ENCODE peak calls at places on chromosomes 2 and 18, in five cellular contexts. O, D, P, H and Y are unnamed samples.

GRCh38 chr2:231037202-231037730 is at the start of gene C2orf72:
- DNase-seq in O (peak), D (no peak), P (no peak), H (no peak), Y (no peak)

GRCh38 chr2:183060500-183061231 is 17.9 kb upstream of the DUSP19 start:
- DNase-seq in O (no peak), D (no peak), P (no peak), H (no peak), Y (peak)

GRCh38 chr2:96116424-96116878 is at the start of gene ADRA2B:
- DNase-seq in O (peak), D (peak), P (no peak), H (peak), Y (no peak)

GRCh38 chr2:232875256-232876070 is 5.4 kb downstream of the SNORC start:
- DNase-seq in O (no peak), D (no peak), P (no peak), H (no peak), Y (no peak)

GRCh38 chr2:10933700-10934225 is 22.0 kb downstream of the KCNF1 start:
- DNase-seq in O (no peak), D (no peak), P (no peak), H (no peak), Y (no peak)

GRCh38 chr2:179273461-179273962 is 8.9 kb upstream of the SESTD1 start:
- DNase-seq in O (no peak), D (no peak), P (peak), H (no peak), Y (peak)

GRCh38 chr2:170886391-170886790 is 42.7 kb upstream of the GORASP2 start:
- DNase-seq in O (no peak), D (no peak), P (peak), H (no peak), Y (no peak)

GRCh38 chr18:5303636-5304035 is 8.1 kb upstream of the ZBTB14 start:
- DNase-seq in O (no peak), D (no peak), P (no peak), H (no peak), Y (peak)

GRCh38 chr18:58175122-58175687 is 131.2 kb downstream of the NEDD4L start:
- DNase-seq in O (no peak), D (peak), P (no peak), H (no peak), Y (no peak)

GRCh38 chr2:207357216-207357615 is 172.5 kb upstream of the CREB1 start:
- DNase-seq in O (no peak), D (no peak), P (no peak), H (no peak), Y (no peak)

GRCh38 chr2:219603784-219604183 is 6.1 kb downstream of the STK11IP start:
- DNase-seq in O (no peak), D (no peak), P (no peak), H (no peak), Y (no peak)

GRCh38 chr2:179619947-179620467 is 241.4 kb downstream of the ZNF385B start:
- DNase-seq in O (no peak), D (no peak), P (no peak), H (no peak), Y (no peak)

GRCh38 chr2:11042841-11043240 is 112.4 kb upstream of the SLC66A3 start:
- DNase-seq in O (no peak), D (no peak), P (no peak), H (no peak), Y (no peak)

GRCh38 chr18:78242307-78242643 is 737.3 kb upstream of the SALL3 start:
- DNase-seq in O (no peak), D (no peak), P (no peak), H (no peak), Y (no peak)

GRCh38 chr2:144198116-144198515 is 321.8 kb downstream of the ZEB2 start:
- DNase-seq in O (no peak), D (no peak), P (peak), H (no peak), Y (peak)

GRCh38 chr2:144206019-144206418 is 313.9 kb downstream of the ZEB2 start:
- DNase-seq in O (no peak), D (no peak), P (no peak), H (no peak), Y (no peak)

GRCh38 chr2:144201126-144201525 is 318.8 kb downstream of the ZEB2 start:
- DNase-seq in O (no peak), D (no peak), P (no peak), H (no peak), Y (no peak)

GRCh38 chr2:144201868-144202468 is 318.0 kb downstream of the ZEB2 start:
- DNase-seq in O (no peak), D (no peak), P (peak), H (no peak), Y (no peak)
- TF ChIP-seq MAFK in O (no peak), D (no peak), P (no peak), H (no peak), Y (no peak)

DNA sequence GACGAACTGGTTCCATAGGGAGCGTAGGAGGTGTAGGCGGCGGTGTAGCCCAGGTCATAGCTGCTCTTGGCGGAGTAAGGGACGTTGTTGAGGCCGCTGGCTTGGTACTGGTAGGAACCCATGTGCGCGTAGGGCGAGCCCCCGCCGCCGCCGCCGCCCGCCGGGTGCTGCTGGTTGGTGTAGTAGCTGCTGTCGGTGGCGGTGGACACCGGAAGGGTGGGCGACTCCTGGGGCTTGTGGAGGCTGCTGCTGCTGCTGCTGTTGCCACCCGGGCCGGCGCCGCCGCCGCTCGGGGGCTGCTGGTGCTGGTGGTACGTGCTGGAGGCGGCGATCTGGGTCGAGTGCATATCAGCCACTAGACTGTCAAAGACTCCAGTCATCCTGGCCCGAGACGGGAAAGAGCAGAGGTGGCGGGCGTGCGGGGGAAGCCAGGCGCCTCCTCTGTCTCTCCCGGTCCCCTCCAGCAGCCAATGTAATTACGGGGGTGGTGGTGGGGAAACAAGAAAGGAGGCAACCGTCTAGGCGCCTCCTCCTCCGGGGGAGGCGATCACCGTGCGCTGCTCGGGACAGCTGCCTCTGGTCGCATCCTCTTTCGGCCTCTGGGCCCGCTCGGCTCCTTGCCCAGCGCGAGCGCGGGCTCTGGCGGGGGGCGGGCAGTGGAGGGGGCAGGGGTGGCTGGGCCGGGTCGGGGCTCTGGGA is 392 bp downstream of the DLX2 start:
- DNase-seq in O (peak), D (peak), P (peak), H (no peak), Y (no peak)
- TF ChIP-seq MAFK in O (no peak), D (no peak), P (no peak), H (no peak), Y (no peak)

GRCh38 chr2:74441111-74441689 is 537 bp downstream of the RTKN start:
- DNase-seq in O (no peak), D (no peak), P (no peak), H (no peak), Y (no peak)

GRCh38 chr2:74441690-74442482 is at the start of gene RTKN:
- DNase-seq in O (no peak), D (no peak), P (no peak), H (no peak), Y (peak)

GRCh38 chr2:74439373-74440004 is 2.2 kb downstream of the RTKN start:
- DNase-seq in O (no peak), D (no peak), P (no peak), H (no peak), Y (no peak)

GRCh38 chr2:74440005-74440377 is 1.7 kb downstream of the RTKN start:
- DNase-seq in O (no peak), D (no peak), P (peak), H (no peak), Y (peak)

DNA sequence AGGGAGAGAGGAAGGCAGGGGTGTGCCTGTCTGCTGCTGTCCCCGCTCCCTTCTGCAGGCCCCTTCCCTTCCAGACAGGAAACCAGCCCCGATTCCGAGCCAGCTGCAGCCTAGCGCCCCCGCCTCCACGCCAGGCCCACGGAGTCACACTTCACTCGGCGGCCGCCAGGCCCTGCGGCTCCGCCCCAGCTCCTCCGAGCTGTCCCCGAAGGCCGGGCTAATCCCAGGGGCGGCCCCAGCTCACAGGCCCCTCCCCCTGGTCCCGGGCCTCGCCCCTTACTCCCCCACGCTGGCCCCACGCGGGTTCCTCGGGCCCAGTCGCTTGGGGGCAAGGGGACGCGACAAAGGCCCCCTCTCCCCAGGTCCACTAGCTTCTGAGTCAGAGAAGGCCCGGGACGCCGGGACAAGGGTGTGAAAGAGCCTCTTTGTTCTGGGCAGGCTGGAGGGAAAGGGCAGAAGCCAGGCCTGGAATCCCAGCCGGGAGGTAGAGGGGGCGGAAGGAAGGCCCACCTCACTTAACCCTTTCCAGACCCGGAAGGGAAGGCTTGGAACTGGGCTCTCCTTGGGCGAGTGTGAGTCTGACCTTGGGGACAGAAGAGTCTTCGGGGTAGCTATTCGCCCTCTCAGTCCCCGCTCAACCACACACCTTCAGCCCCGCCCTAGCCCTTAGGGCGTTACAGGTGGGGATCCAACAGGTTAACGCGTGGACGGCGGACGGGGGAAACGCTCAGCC is 1.2 kb downstream of the RTKN start:
- DNase-seq in O (peak), D (peak), P (peak), H (no peak), Y (peak)
- TF ChIP-seq MAFK in O (no peak), D (no peak), P (no peak), H (no peak), Y (no peak)

DNA sequence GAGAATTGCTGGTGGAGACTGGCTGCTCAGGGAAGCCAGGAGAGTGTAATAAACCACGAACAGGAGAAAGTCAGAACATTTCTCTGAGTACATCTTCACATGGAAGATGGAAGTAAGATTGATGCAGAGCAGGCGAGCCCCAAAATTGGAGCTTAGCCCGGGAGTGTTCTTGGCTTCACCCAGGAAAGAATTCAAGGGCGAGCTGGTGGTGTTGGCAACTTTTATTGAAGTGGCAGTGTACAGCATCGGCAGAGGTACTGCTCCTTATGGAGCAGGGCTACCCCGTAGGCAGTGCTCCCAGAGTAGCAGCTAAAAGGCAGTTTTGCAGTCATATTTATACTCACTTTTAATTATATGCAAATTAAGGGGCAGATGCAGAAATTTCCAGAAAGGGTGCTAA is 281.4 kb upstream of the MEX3C start:
- DNase-seq in O (no peak), D (no peak), P (no peak), H (no peak), Y (no peak)
- TF ChIP-seq MAFK in O (no peak), D (no peak), P (no peak), H (no peak), Y (no peak)

DNA sequence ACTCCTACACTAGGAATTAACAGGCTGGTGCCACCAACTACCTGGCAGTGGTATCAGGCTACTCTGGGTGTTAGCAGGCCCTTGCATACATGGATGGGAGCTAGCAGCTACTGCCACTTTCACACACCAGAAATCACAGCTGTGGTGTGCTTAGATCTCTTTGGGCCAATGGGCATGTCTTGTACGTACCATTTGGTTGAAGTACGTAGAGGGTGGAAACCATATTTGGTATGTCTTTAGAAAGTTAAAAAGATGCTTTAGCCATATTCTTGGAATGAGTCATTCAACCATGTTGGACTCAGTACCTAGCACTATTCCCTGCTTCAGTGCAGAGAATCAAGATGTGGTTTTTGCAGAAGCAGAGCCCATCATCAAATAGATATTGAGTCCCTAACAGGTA is 95.4 kb upstream of the SLC14A2 start:
- DNase-seq in O (no peak), D (no peak), P (peak), H (no peak), Y (no peak)
- TF ChIP-seq MAFK in O (no peak), D (no peak), P (no peak), H (no peak), Y (no peak)

GRCh38 chr18:55321268-55322175 is 266.5 kb downstream of the TCF4 start:
- DNase-seq in O (peak), D (no peak), P (peak), H (no peak), Y (no peak)

GRCh38 chr18:55322176-55322735 is 265.7 kb downstream of the TCF4 start:
- DNase-seq in O (peak), D (no peak), P (peak), H (no peak), Y (no peak)

GRCh38 chr18:55319517-55319905 is 268.5 kb downstream of the TCF4 start:
- DNase-seq in O (no peak), D (no peak), P (peak), H (no peak), Y (no peak)

GRCh38 chr18:55318864-55319516 is 269.0 kb downstream of the TCF4 start:
- DNase-seq in O (no peak), D (no peak), P (peak), H (no peak), Y (no peak)

DNA sequence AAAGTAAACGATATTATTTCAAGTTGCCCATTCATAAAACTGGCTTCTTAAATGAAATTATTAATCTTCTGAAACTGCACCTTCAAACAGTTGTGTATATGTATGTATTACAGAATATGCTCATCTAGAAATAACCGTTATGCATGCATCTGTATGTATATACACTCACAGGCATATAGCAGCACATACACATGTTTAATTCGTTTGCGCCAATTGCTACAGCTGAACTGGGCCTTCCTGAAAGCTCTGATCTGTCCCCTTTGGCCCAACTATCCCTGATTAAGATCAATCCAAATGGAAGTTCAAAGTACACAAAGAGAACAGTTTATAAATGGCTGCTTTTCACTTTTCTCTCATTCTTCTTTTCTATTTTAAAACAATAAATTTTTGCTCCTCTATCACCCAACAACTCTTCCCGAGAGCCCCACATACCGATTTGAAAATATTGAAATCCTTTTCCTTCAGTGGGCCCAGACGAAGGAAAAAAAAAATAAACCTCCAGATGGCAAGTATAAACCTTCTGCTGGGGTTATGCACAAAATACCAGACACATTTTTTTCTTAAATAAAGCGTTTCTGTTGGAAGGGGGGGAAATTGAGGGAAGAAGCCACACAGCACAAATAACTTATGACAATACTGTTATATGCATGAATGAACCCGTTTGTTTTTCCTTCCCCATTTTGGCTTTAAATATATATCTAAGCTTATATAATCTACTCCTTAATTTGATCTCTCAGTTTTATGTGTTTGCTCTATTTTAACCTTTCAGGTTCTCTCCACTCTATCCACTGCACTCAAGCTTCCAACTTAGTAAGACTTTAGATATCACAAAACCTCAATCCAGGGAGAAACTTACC is 267.4 kb downstream of the TCF4 start:
- DNase-seq in O (no peak), D (no peak), P (peak), H (no peak), Y (no peak)
- TF ChIP-seq MAFK in O (no peak), D (no peak), P (no peak), H (no peak), Y (no peak)

GRCh38 chr2:144578099-144578498 is 58.2 kb upstream of the ZEB2 start:
- DNase-seq in O (no peak), D (no peak), P (no peak), H (no peak), Y (no peak)
- TF ChIP-seq MAFK in O (peak), D (no peak), P (peak), H (no peak), Y (peak)

GRCh38 chr2:28232267-28232666 is 160.4 kb upstream of the FOSL2 start:
- DNase-seq in O (no peak), D (no peak), P (no peak), H (no peak), Y (no peak)

GRCh38 chr2:28228419-28228995 is 164.2 kb upstream of the FOSL2 start:
- DNase-seq in O (no peak), D (no peak), P (peak), H (no peak), Y (no peak)

GRCh38 chr2:28231110-28231621 is 161.5 kb upstream of the FOSL2 start:
- DNase-seq in O (no peak), D (no peak), P (peak), H (no peak), Y (no peak)

GRCh38 chr2:28234807-28235206 is 157.9 kb upstream of the FOSL2 start:
- DNase-seq in O (no peak), D (no peak), P (no peak), H (no peak), Y (no peak)

DNA sequence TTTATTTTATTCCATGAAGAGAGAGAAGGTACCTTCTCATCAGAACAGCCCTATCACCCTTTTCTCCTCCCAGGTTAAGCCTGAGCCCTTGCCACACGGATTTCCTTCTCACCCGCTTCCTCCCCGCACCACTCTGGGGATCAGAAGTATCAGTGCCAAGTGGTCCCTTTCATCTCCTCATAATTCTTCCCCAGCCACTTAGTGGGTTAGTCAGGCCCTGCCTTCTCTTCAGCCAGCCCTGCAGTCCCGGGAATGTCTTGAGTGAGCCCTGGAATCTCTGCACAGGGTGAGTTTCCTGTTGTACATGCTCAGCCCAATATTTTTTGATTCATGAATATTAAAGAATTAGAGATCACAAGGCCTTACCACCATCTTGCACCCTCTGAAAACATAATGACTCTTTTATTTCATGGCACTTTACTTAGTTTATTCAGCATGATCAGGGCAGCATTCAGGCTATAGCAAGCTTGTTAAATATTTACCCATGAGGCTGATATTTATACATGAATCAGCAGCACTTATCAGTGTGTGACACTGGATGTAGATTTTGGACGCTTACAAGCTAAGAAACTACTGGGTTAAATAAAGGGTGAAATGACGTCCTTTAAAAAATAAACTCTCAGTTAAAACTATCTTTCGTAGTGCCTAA is 159.5 kb upstream of the FOSL2 start:
- DNase-seq in O (peak), D (no peak), P (peak), H (no peak), Y (peak)
- TF ChIP-seq MAFK in O (peak), D (no peak), P (peak), H (no peak), Y (no peak)

GRCh38 chr18:12384261-12384660 is 7.2 kb upstream of the AFG3L2 start:
- DNase-seq in O (no peak), D (no peak), P (no peak), H (no peak), Y (no peak)
- TF ChIP-seq MAFK in O (no peak), D (no peak), P (no peak), H (no peak), Y (no peak)